ENCODE peak calls at places on chromosomes 7 and 10, in seven cellular contexts. U is PC-9, O is MM.1S, T is GM23338, V is hepatocyte, N is HCT116, Z is GM23248. H is an unnamed sample.

GRCh38 chr10:75347211-75347610 is 54.4 kb downstream of the ZNF503 start:
- DNase-seq in U (no peak), V (no peak), Z (no peak), O (no peak), T (no peak), N (no peak), H (no peak)

GRCh38 chr10:47453435-47454293 is 30.3 kb downstream of the ANXA8 start:
- DNase-seq in V (no peak), Z (no peak), N (no peak), O (no peak), T (no peak), U (no peak), H (no peak)

GRCh38 chr7:100604976-100605911 is 3.1 kb downstream of the PCOLCE start:
- DNase-seq in N (no peak), U (no peak), T (peak; percentile 83), Z (no peak), V (peak; percentile 73), O (no peak), H (peak; percentile 35)

GRCh38 chr7:100122067-100122466 is 2.6 kb downstream of the CNPY4 start:
- DNase-seq in Z (no peak), N (no peak), U (no peak), O (no peak), T (no peak), V (no peak), H (no peak)

GRCh38 chr7:158572000-158572828 is 15.4 kb downstream of the PTPRN2 start:
- DNase-seq in Z (no peak), T (peak; percentile 34), U (no peak), N (no peak), V (no peak), O (no peak), H (no peak)

GRCh38 chr7:94823952-94824351 is 83.4 kb upstream of the PPP1R9A start:
- DNase-seq in T (no peak), Z (peak; percentile 26), N (peak; percentile 73), O (no peak), U (peak; percentile 64), V (peak; percentile 26), H (peak; percentile 77)

GRCh38 chr7:4129481-4130122 is 552.5 kb upstream of the FOXK1 start:
- DNase-seq in N (no peak), Z (no peak), T (peak; percentile 32), U (no peak), V (no peak), O (no peak), H (no peak)

GRCh38 chr7:77330169-77330882 is 85.8 kb downstream of the GSAP start:
- DNase-seq in N (no peak), V (no peak), Z (peak; percentile 57), U (no peak), O (peak; percentile 68), T (no peak), H (peak; percentile 80)

GRCh38 chr7:140915948-140916555 is 8.7 kb downstream of the BRAF start:
- DNase-seq in U (no peak), N (no peak), O (no peak), Z (no peak), V (no peak), T (no peak), H (no peak)

GRCh38 chr7:147298611-147299043 is 1182.0 kb downstream of the CNTNAP2 start:
- DNase-seq in Z (peak; percentile 0), N (no peak), T (no peak), O (no peak), V (peak; percentile 13), U (no peak), H (peak; percentile 65)

GRCh38 chr7:119572132-119572531 is 700.8 kb upstream of the KCND2 start:
- DNase-seq in U (no peak), V (no peak), T (no peak), O (no peak), Z (peak; percentile 0), N (no peak), H (no peak)

GRCh38 chr7:26022578-26022977 is 129.4 kb upstream of the NFE2L3 start:
- DNase-seq in U (peak; percentile 33), V (no peak), Z (no peak), T (peak; percentile 30), N (no peak), O (no peak), H (no peak)

GRCh38 chr7:155811560-155811894 is 736 bp downstream of the SHH start:
- DNase-seq in U (no peak), V (peak; percentile 70), O (no peak), N (no peak), Z (no peak), T (peak; percentile 65), H (peak; percentile 45)

GRCh38 chr10:49619613-49620012 is 5.8 kb downstream of the CHAT start:
- DNase-seq in N (no peak), O (no peak), V (no peak), U (no peak), Z (no peak), T (peak; percentile 68), H (no peak)

GRCh38 chr7:4638781-4639575 is 43.1 kb upstream of the FOXK1 start:
- DNase-seq in U (peak; percentile 31), O (peak; percentile 60), Z (no peak), T (no peak), N (no peak), V (no peak), H (no peak)

GRCh38 chr10:232878-233277 is 97.6 kb downstream of the ZMYND11 start:
- DNase-seq in U (no peak), Z (no peak), N (no peak), V (no peak), O (no peak), T (no peak), H (no peak)

GRCh38 chr7:5408777-5409176 is 14.9 kb downstream of the TNRC18 start:
- DNase-seq in Z (peak; percentile 91), O (no peak), V (no peak), N (no peak), U (no peak), T (no peak), H (peak; percentile 66)

GRCh38 chr7:16984346-16984745 is 102.6 kb upstream of the AGR3 start:
- DNase-seq in V (no peak), N (no peak), O (no peak), T (no peak), U (no peak), Z (no peak), H (no peak)

GRCh38 chr7:132368246-132368900 is 207.9 kb downstream of the PLXNA4 start:
- DNase-seq in N (no peak), Z (no peak), U (no peak), T (no peak), O (peak; percentile 72), V (no peak), H (no peak)

GRCh38 chr10:79331709-79332108 is 15.6 kb upstream of the PPIF start:
- DNase-seq in V (no peak), O (no peak), Z (peak; percentile 95), N (no peak), T (no peak), U (peak; percentile 47), H (peak; percentile 100)

GRCh38 chr10:7153750-7154149 is 257.1 kb downstream of the SFMBT2 start:
- DNase-seq in T (no peak), V (no peak), O (no peak), Z (no peak), N (no peak), U (no peak), H (peak; percentile 42)

GRCh38 chr10:71729023-71729649 is 9.6 kb upstream of the C10orf105 start:
- DNase-seq in U (peak; percentile 92), V (no peak), T (no peak), N (no peak), Z (no peak), O (no peak), H (peak; percentile 69)

DNA sequence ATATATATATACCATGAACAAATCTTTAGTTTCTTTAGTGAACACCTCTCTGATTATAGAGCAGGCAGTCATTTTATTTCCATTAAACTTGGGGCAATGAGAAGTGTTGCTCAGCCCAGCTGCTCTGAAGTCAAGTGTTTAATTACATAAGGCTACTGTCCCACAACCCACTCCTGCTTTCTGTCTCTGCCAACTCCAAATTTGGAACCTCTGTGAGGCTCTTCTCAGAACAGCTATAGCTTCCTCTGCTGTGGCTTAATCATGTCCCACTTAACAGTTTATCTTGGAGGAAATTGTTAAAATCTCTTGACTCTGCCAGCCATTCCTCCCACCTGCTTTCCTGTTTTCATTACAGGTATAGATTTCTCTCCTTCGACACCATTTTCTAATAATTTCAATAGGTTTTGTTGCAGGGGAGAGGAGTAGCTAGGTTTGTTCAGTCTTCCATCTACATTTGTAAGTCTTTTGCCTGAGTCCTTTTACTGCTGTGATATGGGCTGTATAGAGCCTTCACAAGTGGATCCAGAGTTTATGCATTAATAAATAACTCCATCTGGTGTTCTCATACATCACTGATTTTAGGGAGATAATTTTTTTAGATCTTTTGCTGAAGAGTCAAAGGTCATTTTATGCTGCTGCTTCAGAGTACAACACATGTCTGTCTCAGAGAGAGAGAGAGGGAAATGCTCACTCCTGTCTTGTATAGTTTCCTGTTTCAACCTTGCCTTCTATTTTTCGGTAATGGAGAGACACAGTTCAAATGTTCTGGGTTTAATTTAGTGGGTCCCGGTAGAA is 170.4 kb downstream of the WNT2 start:
- DNase-seq in Z (no peak), O (no peak), V (no peak), T (no peak), U (no peak), N (no peak), H (no peak)
- H3K9me2 ChIP-seq in Z (no peaks in the 10 kb centered on the region), O (no peaks in the 10 kb centered on the region), V (no peaks in the 10 kb centered on the region), T (peaks cover 11% of the 10 kb centered on the region), U (no peaks in the 10 kb centered on the region), N (no peaks in the 10 kb centered on the region), H (no peaks in the 10 kb centered on the region)

GRCh38 chr10:117163061-117163953 is 25.2 kb upstream of the VAX1 start:
- DNase-seq in T (peak; percentile 81), U (no peak), O (no peak), N (no peak), Z (peak; percentile 20), V (peak; percentile 41), H (no peak)
- TF ChIP-seq EZH2 in T (peak; percentile 79), U (no peak), O (no peak), N (no peak), Z (peak; percentile 70), V (peak; percentile 99), H (no peak)

DNA sequence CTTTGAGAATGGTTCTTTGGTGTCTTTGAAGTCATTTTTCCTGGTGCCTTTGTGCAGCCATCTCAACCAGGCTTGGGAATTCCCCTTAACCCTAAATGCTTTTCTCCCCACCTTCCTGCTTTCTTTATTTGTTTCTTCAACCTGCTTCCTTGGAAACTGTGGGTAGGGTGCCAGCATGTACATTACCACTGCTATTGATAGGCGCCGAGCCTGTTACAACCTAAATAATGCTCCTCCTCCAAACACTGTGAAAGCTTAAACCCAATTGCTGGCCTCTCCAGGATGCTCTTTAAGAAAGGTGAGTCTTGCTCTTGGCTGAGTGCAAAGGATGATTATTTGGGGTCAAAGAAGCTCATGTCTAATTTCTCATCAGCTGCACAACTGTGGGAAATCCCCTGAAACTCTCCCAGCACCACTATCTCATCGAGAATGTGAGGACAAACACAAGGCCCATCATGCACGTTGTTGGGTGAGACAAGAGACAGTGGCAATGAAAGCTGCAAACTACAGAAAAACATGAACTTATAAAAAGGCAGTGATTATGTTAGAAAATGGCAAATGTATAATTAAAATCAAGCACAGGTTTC is 285.5 kb upstream of the IGFBP3 start:
- DNase-seq in N (no peak), T (no peak), V (no peak), U (peak; percentile 48), O (peak; percentile 48), Z (no peak), H (no peak)
- H2AFZ ChIP-seq in N (no peak overlapping the region), T (peak overlapping the region; percentile 32), V (no peak overlapping the region), U (no peak overlapping the region), O (no peak overlapping the region), Z (no peak overlapping the region), H (no peak overlapping the region)

DNA sequence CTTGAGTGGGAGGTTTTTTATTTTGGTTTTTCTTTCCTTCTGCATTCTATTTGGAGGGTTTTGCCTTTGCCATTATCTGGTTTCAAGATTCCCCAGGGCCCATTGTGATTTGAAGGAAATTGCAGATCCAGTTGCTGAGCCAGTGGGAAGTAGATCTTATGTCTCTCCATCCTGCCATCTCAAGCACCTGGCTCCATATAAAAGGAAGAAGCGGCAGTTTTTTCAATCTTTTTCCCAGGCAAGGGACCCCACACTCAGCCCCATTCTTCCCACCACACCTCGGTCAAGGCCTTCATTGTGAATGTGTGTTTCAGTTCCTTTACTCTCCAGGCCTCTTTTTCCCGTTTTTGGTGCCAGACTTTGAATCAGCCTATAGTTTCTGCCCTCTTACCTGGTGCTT is 95.8 kb downstream of the MYO3A start:
- DNase-seq in U (no peak), Z (no peak), T (peak; percentile 45), O (no peak), N (no peak), V (no peak), H (no peak)
- H3K9me2 ChIP-seq in U (no peaks in the 10 kb centered on the region), Z (no peaks in the 10 kb centered on the region), T (no peaks in the 10 kb centered on the region), O (no peaks in the 10 kb centered on the region), N (no peaks in the 10 kb centered on the region), V (no peaks in the 10 kb centered on the region), H (no peaks in the 10 kb centered on the region)

H was measured in PC-3.